ENCODE peak calls at places on chromosomes 16 and 17, in nine cellular contexts. N is tibial nerve, M is sigmoid colon, Q is A549, J is esophagus muscularis mucosa, Y is K562, W is stomach, H is H1, P is ovary. C is an unnamed sample.

GRCh38 chr16:4534151-4534790 is 4.3 kb downstream of the CDIP1 start:
- DNase-seq in N (no peak), M (no peak), Q (no peak), J (no peak), Y (no peak), W (no peak), H (no peak), P (no peak), C (no peak)

GRCh38 chr17:14289162-14289561 is 11.7 kb upstream of the HS3ST3B1 start:
- DNase-seq in N (no peak), M (no peak), Q (no peak), J (peak), Y (no peak), W (no peak), H (no peak), P (no peak), C (no peak)

GRCh38 chr17:79202476-79202875 is 127.9 kb downstream of the ENGASE start:
- DNase-seq in N (no peak), M (no peak), Q (no peak), J (no peak), Y (no peak), W (no peak), H (no peak), P (no peak), C (no peak)

GRCh38 chr16:51731160-51731559 is 580.1 kb upstream of the SALL1 start:
- DNase-seq in N (no peak), M (no peak), Q (no peak), J (no peak), Y (no peak), W (no peak), H (no peak), P (no peak), C (no peak)

GRCh38 chr16:15993946-15994665 is 44.7 kb downstream of the ABCC1 start:
- DNase-seq in N (no peak), M (no peak), Q (no peak), J (no peak), Y (no peak), W (no peak), H (no peak), P (no peak), C (no peak)

GRCh38 chr16:58855291-58855823 is 121.2 kb upstream of the GOT2 start:
- DNase-seq in N (no peak), M (no peak), Q (no peak), J (no peak), Y (peak), W (no peak), H (no peak), P (no peak), C (no peak)

GRCh38 chr17:58643147-58643546 is 48.7 kb downstream of the TEX14 start:
- DNase-seq in N (no peak), M (no peak), Q (peak), J (no peak), Y (no peak), W (no peak), H (no peak), P (no peak), C (no peak)

GRCh38 chr16:66261826-66262225 is 104.7 kb upstream of the CDH5 start:
- DNase-seq in N (no peak), M (no peak), Q (no peak), J (no peak), Y (no peak), W (no peak), H (no peak), P (no peak), C (peak)

GRCh38 chr16:57643166-57643813 is 14.9 kb downstream of the ADGRG1 start:
- DNase-seq in N (no peak), M (peak), Q (no peak), J (no peak), Y (no peak), W (no peak), H (no peak), P (no peak), C (no peak)

GRCh38 chr17:16872836-16873653 is 98.9 kb downstream of the TNFRSF13B start:
- DNase-seq in N (no peak), M (no peak), Q (peak), J (no peak), Y (peak), W (peak), H (peak), P (no peak), C (no peak)

GRCh38 chr17:21275047-21275578 is 9.4 kb upstream of the MAP2K3 start:
- DNase-seq in N (no peak), M (no peak), Q (no peak), J (no peak), Y (no peak), W (no peak), H (no peak), P (peak), C (peak)

GRCh38 chr16:78227855-78228254 is 128.4 kb downstream of the WWOX start:
- DNase-seq in N (no peak), M (no peak), Q (no peak), J (peak), Y (peak), W (no peak), H (peak), P (no peak), C (no peak)

GRCh38 chr16:89248196-89249005 is 30.9 kb downstream of the ZNF778 start:
- DNase-seq in N (no peak), M (no peak), Q (no peak), J (no peak), Y (no peak), W (no peak), H (peak), P (peak), C (no peak)

GRCh38 chr16:69831212-69832123 is 69.3 kb downstream of the WWP2 start:
- DNase-seq in N (no peak), M (no peak), Q (peak), J (no peak), Y (no peak), W (no peak), H (no peak), P (no peak), C (no peak)

GRCh38 chr16:19136549-19137196 is 22.9 kb downstream of the ITPRIPL2 start:
- DNase-seq in N (peak), M (peak), Q (no peak), J (no peak), Y (no peak), W (no peak), H (no peak), P (no peak), C (peak)

GRCh38 chr16:30786115-30786935 is 680 bp downstream of the ZNF629 start:
- DNase-seq in N (no peak), M (no peak), Q (peak), J (no peak), Y (peak), W (peak), H (peak), P (peak), C (no peak)

GRCh38 chr17:73121513-73121912 is 29.0 kb upstream of the SLC39A11 start:
- DNase-seq in N (no peak), M (no peak), Q (no peak), J (no peak), Y (no peak), W (no peak), H (no peak), P (no peak), C (no peak)

GRCh38 chr16:85936761-85937343 is 37.9 kb downstream of the IRF8 start:
- DNase-seq in N (no peak), M (no peak), Q (no peak), J (no peak), Y (no peak), W (no peak), H (no peak), P (no peak), C (no peak)

GRCh38 chr16:85940214-85940613 is 41.3 kb downstream of the IRF8 start:
- DNase-seq in N (no peak), M (no peak), Q (peak), J (no peak), Y (no peak), W (no peak), H (no peak), P (no peak), C (no peak)

GRCh38 chr16:85934210-85934609 is 35.2 kb downstream of the IRF8 start:
- DNase-seq in N (no peak), M (no peak), Q (no peak), J (no peak), Y (no peak), W (no peak), H (no peak), P (no peak), C (no peak)

GRCh38 chr16:85935391-85935956 is 36.5 kb downstream of the IRF8 start:
- DNase-seq in N (no peak), M (no peak), Q (no peak), J (no peak), Y (no peak), W (no peak), H (no peak), P (no peak), C (no peak)

GRCh38 chr16:85935957-85936760 is 37.2 kb downstream of the IRF8 start:
- DNase-seq in N (no peak), M (no peak), Q (no peak), J (no peak), Y (no peak), W (no peak), H (no peak), P (no peak), C (no peak)
- TF ChIP-seq EP300 in N (no peak), M (no peak), Q (no peak), J (no peak), Y (no peak), W (no peak), H (no peak), P (no peak), C (no peak)

DNA sequence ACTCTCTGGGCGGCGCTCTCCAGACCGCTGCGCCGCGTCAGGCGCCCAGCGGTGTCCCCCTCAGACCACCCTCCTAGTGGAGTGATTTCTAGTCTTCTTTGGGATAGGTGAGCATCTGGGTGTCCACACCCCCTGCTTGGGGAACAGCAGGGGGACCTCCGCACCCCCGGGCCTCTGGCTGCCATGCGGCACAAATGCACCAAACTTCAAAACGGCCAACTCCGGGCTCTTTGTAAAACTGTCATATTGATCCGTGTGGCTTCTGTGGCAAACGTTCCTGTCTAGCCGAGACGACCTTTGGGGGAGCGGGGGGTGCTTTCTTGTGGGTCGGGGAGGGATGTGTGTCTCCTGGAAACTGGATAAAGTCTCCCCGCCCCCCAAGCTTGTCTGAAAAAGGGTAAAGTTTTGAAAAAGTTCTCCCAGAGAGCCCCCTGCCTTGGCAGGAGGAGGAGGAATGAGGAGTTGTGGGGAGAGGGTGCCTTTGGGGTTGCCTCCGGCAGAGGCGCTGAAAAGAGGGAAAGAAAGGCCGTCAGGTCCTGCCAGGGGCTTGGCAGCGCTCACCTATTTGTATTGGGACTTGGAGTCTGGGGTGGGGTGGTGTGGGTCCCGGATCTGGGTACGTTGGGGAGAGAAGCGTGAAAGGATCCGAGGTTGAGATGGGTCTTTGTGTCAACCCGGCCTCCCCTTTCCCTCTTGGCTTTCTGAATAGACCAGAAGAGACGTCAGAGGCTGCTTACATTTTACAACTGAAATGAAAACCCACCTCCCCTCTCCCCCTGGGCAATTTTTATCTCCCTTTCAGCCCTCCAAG is 2.2 kb upstream of the CHD3 start:
- DNase-seq in N (peak), M (peak), Q (peak), J (no peak), Y (peak), W (peak), H (peak), P (peak), C (peak)
- TF ChIP-seq EP300 in N (no peak), M (no peak), Q (no peak), J (no peak), Y (no peak), W (no peak), H (no peak), P (no peak), C (no peak)

DNA sequence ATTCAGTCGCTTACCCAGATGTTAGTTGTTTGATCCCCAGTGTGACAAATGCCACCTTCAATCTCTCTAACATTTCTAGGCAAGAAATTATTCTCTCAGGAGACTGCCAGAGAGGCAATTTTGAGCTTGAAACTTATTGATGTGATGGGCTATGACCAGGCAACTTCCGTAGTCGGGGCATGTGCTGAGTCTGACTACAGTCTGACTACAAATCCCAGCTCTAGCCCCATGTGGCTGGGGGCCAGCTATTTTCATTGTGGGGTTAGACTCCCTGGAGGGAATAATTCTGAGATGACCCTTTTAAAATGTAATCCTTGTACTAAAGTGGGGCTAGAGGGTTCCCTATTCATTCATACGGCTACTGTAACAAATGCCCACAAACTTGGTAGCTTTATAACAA is 65.9 kb downstream of the RBFOX1 start:
- DNase-seq in N (no peak), M (no peak), Q (no peak), J (no peak), Y (no peak), W (no peak), H (no peak), P (no peak), C (no peak)
- TF ChIP-seq EP300 in N (no peak), M (no peak), Q (no peak), J (no peak), Y (no peak), W (no peak), H (no peak), P (no peak), C (no peak)

DNA sequence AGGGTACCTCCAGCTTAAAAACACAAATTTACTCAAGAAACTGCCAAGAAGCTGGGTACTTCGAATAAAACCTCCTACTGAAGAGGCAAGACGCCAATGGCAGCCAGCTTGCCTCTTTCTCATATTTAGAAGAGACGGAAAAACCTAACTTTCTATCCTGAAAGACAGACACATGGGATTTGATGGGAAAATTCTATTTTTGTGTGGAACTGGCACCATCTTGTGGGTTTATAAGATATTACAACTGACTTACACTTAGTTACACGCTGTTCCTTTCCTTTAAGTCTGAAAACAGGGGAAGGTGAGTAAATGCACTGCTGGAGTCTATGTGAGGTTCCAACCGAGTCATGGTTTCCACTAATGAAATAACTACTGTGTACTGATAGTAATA is 10.3 kb downstream of the ZNF18 start:
- DNase-seq in N (no peak), M (no peak), Q (peak), J (no peak), Y (peak), W (no peak), H (no peak), P (no peak), C (no peak)
- TF ChIP-seq EP300 in N (no peak), M (no peak), Q (no peak), J (no peak), Y (no peak), W (no peak), H (no peak), P (no peak), C (no peak)

DNA sequence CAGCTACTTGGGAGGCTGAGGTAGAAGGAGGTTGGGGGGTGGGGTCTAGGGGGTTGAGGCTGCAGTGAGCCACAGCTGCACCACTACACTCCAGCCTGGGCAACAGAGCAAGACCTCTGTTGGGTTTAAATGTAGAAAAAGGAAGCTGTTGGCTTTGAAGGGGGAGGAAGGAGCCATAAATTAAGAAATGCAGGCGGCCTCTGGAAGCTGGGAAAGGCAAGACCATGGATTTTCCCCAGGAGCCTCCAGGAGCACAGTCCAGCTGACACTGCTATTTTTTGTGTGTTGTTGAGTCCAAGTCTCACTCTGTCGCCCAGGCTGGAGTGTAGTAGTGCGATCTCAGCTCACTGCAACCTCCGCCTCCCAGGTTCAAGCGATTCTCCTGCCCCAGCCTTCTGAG is 15.9 kb downstream of the LITAF start:
- DNase-seq in N (no peak), M (no peak), Q (no peak), J (no peak), Y (no peak), W (no peak), H (no peak), P (no peak), C (no peak)
- TF ChIP-seq EP300 in N (no peak), M (no peak), Q (no peak), J (no peak), Y (no peak), W (no peak), H (no peak), P (no peak), C (no peak)

GRCh38 chr17:57357830-57358426 is 101.6 kb downstream of the MSI2 start:
- DNase-seq in N (no peak), M (no peak), Q (no peak), J (no peak), Y (no peak), W (no peak), H (no peak), P (no peak), C (no peak)
- TF ChIP-seq EP300 in N (no peak), M (no peak), Q (no peak), J (no peak), Y (no peak), W (no peak), H (no peak), P (no peak), C (no peak)

GRCh38 chr17:36890398-36891190 is 46.7 kb upstream of the LHX1 start:
- DNase-seq in N (no peak), M (no peak), Q (no peak), J (no peak), Y (no peak), W (no peak), H (no peak), P (no peak), C (no peak)
- TF ChIP-seq EP300 in N (no peak), M (no peak), Q (no peak), J (no peak), Y (no peak), W (no peak), H (no peak), P (no peak), C (no peak)

DNA sequence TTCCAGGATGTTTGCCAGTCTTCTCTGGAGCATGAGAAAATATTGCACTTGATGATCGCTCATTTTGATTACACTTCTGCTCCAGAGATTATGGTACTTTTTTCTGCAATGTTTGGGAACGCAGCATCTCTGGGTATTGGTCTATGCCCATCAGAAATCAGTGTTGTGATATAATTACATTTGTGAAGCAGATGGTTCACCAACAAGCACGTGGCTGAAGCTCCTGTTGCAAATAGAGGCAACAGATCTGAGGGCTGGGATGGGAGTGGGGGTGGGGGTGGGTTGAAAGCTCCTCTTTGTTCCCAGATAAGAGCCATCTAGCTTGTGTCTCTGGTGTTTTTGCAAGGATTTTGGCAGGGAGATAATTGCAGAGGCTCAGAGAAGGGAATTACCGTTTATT is 252.3 kb downstream of the SHISA9 start:
- DNase-seq in N (no peak), M (no peak), Q (no peak), J (no peak), Y (no peak), W (no peak), H (no peak), P (no peak), C (no peak)
- TF ChIP-seq EP300 in N (no peak), M (no peak), Q (no peak), J (no peak), Y (no peak), W (no peak), H (no peak), P (no peak), C (no peak)

GRCh38 chr17:34584805-34585416 is 5.5 kb downstream of the TMEM132E start:
- DNase-seq in N (no peak), M (no peak), Q (peak), J (no peak), Y (peak), W (no peak), H (no peak), P (no peak), C (no peak)

GRCh38 chr17:34582185-34582900 is 3.0 kb downstream of the TMEM132E start:
- DNase-seq in N (no peak), M (no peak), Q (no peak), J (no peak), Y (no peak), W (no peak), H (no peak), P (no peak), C (no peak)

GRCh38 chr17:34581446-34582184 is 2.2 kb downstream of the TMEM132E start:
- DNase-seq in N (no peak), M (no peak), Q (no peak), J (no peak), Y (no peak), W (no peak), H (no peak), P (peak), C (no peak)

GRCh38 chr17:34580685-34581445 is 1.5 kb downstream of the TMEM132E start:
- DNase-seq in N (no peak), M (no peak), Q (no peak), J (no peak), Y (peak), W (no peak), H (peak), P (no peak), C (no peak)

GRCh38 chr17:34582901-34583245 is 3.5 kb downstream of the TMEM132E start:
- DNase-seq in N (no peak), M (no peak), Q (no peak), J (no peak), Y (no peak), W (no peak), H (no peak), P (no peak), C (no peak)
- TF ChIP-seq EP300 in N (no peak), M (no peak), Q (no peak), J (no peak), Y (no peak), W (no peak), H (no peak), P (no peak), C (no peak)

C was measured in suprapubic skin.